ENCODE peak calls at places on chromosomes 3 and 15, in six cellular contexts. One of them, this sample, is unnamed.

GRCh38 chr3:189664311-189664710 is 33.1 kb downstream of the TP63 start:
- DNase-seq in PC-9: peak
- DNase-seq in HFFc6: peak
- DNase-seq in lung: no peak
- DNase-seq in cardiac fibroblast: peak
- DNase-seq in K562: no peak
- DNase-seq in this sample: no peak

GRCh38 chr3:160485931-160486330 is 36.3 kb upstream of the TRIM59 start:
- DNase-seq in cardiac fibroblast: no peak
- DNase-seq in HFFc6: no peak
- DNase-seq in lung: no peak
- DNase-seq in PC-9: no peak
- DNase-seq in K562: no peak
- DNase-seq in this sample: no peak

GRCh38 chr15:68401496-68402431 is 30.2 kb downstream of the ITGA11 start:
- DNase-seq in PC-9: no peak
- DNase-seq in HFFc6: no peak
- DNase-seq in lung: no peak
- DNase-seq in K562: no peak
- DNase-seq in cardiac fibroblast: no peak
- DNase-seq in this sample: no peak

GRCh38 chr15:40902605-40903561 is 8.6 kb downstream of the VPS18 start:
- DNase-seq in cardiac fibroblast: peak
- DNase-seq in HFFc6: no peak
- DNase-seq in PC-9: no peak
- DNase-seq in lung: peak
- DNase-seq in K562: no peak
- DNase-seq in this sample: no peak

GRCh38 chr15:42373936-42374335 is 14.6 kb downstream of the CAPN3 start:
- DNase-seq in lung: no peak
- DNase-seq in K562: no peak
- DNase-seq in HFFc6: no peak
- DNase-seq in PC-9: no peak
- DNase-seq in cardiac fibroblast: no peak
- DNase-seq in this sample: no peak

GRCh38 chr3:34357461-34357860 is 559.0 kb downstream of the PDCD6IP start:
- DNase-seq in cardiac fibroblast: no peak
- DNase-seq in lung: no peak
- DNase-seq in K562: no peak
- DNase-seq in PC-9: no peak
- DNase-seq in HFFc6: no peak
- DNase-seq in this sample: no peak

GRCh38 chr15:35630570-35630969 is 84.6 kb upstream of the DPH6 start:
- DNase-seq in HFFc6: no peak
- DNase-seq in lung: no peak
- DNase-seq in K562: no peak
- DNase-seq in PC-9: peak
- DNase-seq in cardiac fibroblast: peak
- DNase-seq in this sample: peak

GRCh38 chr15:59946084-59946483 is 58.0 kb upstream of the FOXB1 start:
- DNase-seq in HFFc6: no peak
- DNase-seq in cardiac fibroblast: no peak
- DNase-seq in lung: no peak
- DNase-seq in K562: no peak
- DNase-seq in PC-9: peak
- DNase-seq in this sample: no peak

GRCh38 chr3:11563749-11564148 is 80.0 kb downstream of the VGLL4 start:
- DNase-seq in cardiac fibroblast: no peak
- DNase-seq in HFFc6: no peak
- DNase-seq in lung: no peak
- DNase-seq in K562: no peak
- DNase-seq in PC-9: no peak
- DNase-seq in this sample: no peak

GRCh38 chr3:6791161-6791560 is 69.8 kb upstream of the GRM7 start:
- DNase-seq in K562: no peak
- DNase-seq in HFFc6: no peak
- DNase-seq in cardiac fibroblast: peak
- DNase-seq in PC-9: no peak
- DNase-seq in lung: no peak
- DNase-seq in this sample: no peak

GRCh38 chr3:179853176-179853575 is 183.6 kb downstream of the PEX5L start:
- DNase-seq in HFFc6: peak
- DNase-seq in K562: no peak
- DNase-seq in cardiac fibroblast: peak
- DNase-seq in PC-9: no peak
- DNase-seq in lung: no peak
- DNase-seq in this sample: no peak

GRCh38 chr3:102529452-102529851 is 94.6 kb downstream of the ZPLD1 start:
- DNase-seq in PC-9: no peak
- DNase-seq in cardiac fibroblast: peak
- DNase-seq in K562: no peak
- DNase-seq in lung: no peak
- DNase-seq in HFFc6: no peak
- DNase-seq in this sample: peak
- TF ChIP-seq CTCF in PC-9: peak
- TF ChIP-seq CTCF in cardiac fibroblast: peak
- TF ChIP-seq CTCF in K562: no peak
- TF ChIP-seq CTCF in lung: no peak
- TF ChIP-seq CTCF in HFFc6: peak
- TF ChIP-seq CTCF in this sample: peak

GRCh38 chr15:69604050-69604378 is 151.4 kb downstream of the RPLP1 start:
- DNase-seq in lung: no peak
- DNase-seq in PC-9: peak
- DNase-seq in cardiac fibroblast: no peak
- DNase-seq in HFFc6: no peak
- DNase-seq in K562: no peak
- DNase-seq in this sample: peak
- TF ChIP-seq CTCF in lung: no peak
- TF ChIP-seq CTCF in PC-9: peak
- TF ChIP-seq CTCF in cardiac fibroblast: no peak
- TF ChIP-seq CTCF in HFFc6: no peak
- TF ChIP-seq CTCF in K562: peak
- TF ChIP-seq CTCF in this sample: peak

GRCh38 chr3:140552403-140552802 is 125.5 kb upstream of the TRIM42 start:
- DNase-seq in lung: no peak
- DNase-seq in PC-9: no peak
- DNase-seq in cardiac fibroblast: no peak
- DNase-seq in K562: no peak
- DNase-seq in HFFc6: no peak
- DNase-seq in this sample: no peak

GRCh38 chr3:140557476-140557875 is 120.4 kb upstream of the TRIM42 start:
- DNase-seq in lung: no peak
- DNase-seq in PC-9: no peak
- DNase-seq in K562: no peak
- DNase-seq in cardiac fibroblast: no peak
- DNase-seq in HFFc6: no peak
- DNase-seq in this sample: no peak

GRCh38 chr3:140553591-140553990 is 124.3 kb upstream of the TRIM42 start:
- DNase-seq in cardiac fibroblast: no peak
- DNase-seq in HFFc6: no peak
- DNase-seq in lung: no peak
- DNase-seq in K562: peak
- DNase-seq in PC-9: no peak
- DNase-seq in this sample: no peak

GRCh38 chr3:140555666-140556065 is 122.2 kb upstream of the TRIM42 start:
- DNase-seq in HFFc6: no peak
- DNase-seq in lung: no peak
- DNase-seq in cardiac fibroblast: no peak
- DNase-seq in PC-9: no peak
- DNase-seq in K562: no peak
- DNase-seq in this sample: no peak

DNA sequence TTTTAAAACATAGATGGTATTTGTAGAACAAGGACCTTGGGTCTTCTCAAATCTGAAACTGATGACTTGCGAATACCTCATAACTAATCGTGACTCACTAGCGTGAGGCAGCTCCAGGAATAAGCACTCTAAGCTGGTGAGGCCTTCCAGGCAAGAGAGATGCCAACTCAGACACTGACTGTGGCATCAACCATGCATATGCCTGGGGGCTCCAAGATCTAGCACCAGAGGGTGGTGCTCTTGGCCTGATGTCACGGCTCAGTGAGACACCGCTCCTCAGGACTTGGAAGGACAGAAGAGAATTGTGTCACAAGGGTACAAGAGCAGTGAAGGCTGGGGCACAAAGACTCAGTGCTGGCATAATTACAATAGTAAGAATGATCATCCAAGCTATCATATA is 125.0 kb upstream of the TRIM42 start:
- DNase-seq in lung: no peak
- DNase-seq in PC-9: no peak
- DNase-seq in HFFc6: no peak
- DNase-seq in cardiac fibroblast: peak
- DNase-seq in K562: no peak
- DNase-seq in this sample: no peak
- TF ChIP-seq CTCF in lung: no peak
- TF ChIP-seq CTCF in PC-9: no peak
- TF ChIP-seq CTCF in HFFc6: no peak
- TF ChIP-seq CTCF in cardiac fibroblast: no peak
- TF ChIP-seq CTCF in K562: no peak
- TF ChIP-seq CTCF in this sample: no peak

DNA sequence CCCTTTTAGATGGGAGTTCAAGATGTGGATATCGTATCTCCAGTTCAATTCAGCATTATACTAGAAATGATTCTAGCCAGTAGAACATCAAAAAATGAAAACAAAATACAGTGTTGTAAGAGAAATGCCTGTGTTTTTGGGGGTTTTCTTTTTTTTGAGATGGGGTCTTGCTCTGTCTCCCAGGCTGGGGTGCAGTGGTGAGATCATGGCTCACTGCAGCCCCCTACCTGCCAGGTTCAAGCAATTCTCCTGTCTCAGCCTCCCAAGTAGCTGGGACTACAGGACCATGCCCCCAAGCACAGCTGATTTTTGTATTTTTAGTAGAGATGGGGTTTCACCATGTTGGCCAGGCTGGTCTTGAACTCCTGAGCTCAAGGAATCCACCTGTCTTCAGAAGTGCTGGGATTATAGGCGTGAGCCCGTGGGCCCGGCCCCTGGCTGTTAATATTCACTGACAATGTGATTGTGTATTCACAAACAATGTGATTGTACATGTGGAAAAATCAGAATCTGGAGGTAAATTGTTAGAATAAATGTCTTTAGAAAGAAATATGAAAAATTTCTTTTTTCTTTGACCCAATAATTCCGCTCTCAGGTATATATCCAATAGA is 59.0 kb downstream of the ARIH1 start:
- DNase-seq in lung: no peak
- DNase-seq in PC-9: no peak
- DNase-seq in HFFc6: no peak
- DNase-seq in K562: no peak
- DNase-seq in cardiac fibroblast: no peak
- DNase-seq in this sample: peak
- TF ChIP-seq CTCF in lung: peak
- TF ChIP-seq CTCF in PC-9: peak
- TF ChIP-seq CTCF in HFFc6: peak
- TF ChIP-seq CTCF in K562: peak
- TF ChIP-seq CTCF in cardiac fibroblast: peak
- TF ChIP-seq CTCF in this sample: peak